ENCODE peak calls at places on chromosomes 11 and 22, in nine cellular contexts. C is fibroblast of lung, I is esophagus squamous epithelium, A is HAP-1, H is kidney, V is K562, D is sigmoid colon, Z is PC-3, U is AG04449. F is an unnamed sample.

GRCh38 chr11:85752201-85752889 is 58.6 kb downstream of the SYTL2 start:
- DNase-seq in U (no peak), H (no peak), Z (no peak), A (no peak), V (no peak), I (no peak), D (no peak), C (no peak), F (no peak)

GRCh38 chr11:65419460-65419772 is 3.2 kb upstream of the NEAT1 start:
- DNase-seq in C (no peak), D (peak), I (no peak), Z (no peak), H (peak), A (no peak), V (no peak), U (no peak), F (no peak)

GRCh38 chr11:121389651-121390050 is 62.5 kb upstream of the SORL1 start:
- DNase-seq in V (no peak), D (no peak), C (peak), H (peak), Z (no peak), A (peak), U (no peak), I (no peak), F (no peak)

GRCh38 chr11:6307879-6308278 is 12.4 kb downstream of the CAVIN3 start:
- DNase-seq in I (no peak), C (peak), U (no peak), Z (peak), V (no peak), H (no peak), A (no peak), D (no peak), F (no peak)

GRCh38 chr11:68354181-68354872 is 41.9 kb downstream of the LRP5 start:
- DNase-seq in V (no peak), Z (peak), A (no peak), U (peak), D (peak), H (peak), C (peak), I (no peak), F (peak)

GRCh38 chr22:26162961-26163360 is 6.3 kb upstream of the SEZ6L start:
- DNase-seq in Z (no peak), H (no peak), D (no peak), I (no peak), A (no peak), C (no peak), U (no peak), V (no peak), F (no peak)

GRCh38 chr11:124983674-124984511 is 29.9 kb downstream of the CCDC15 start:
- DNase-seq in C (no peak), V (no peak), I (no peak), U (no peak), Z (no peak), D (no peak), A (no peak), H (peak), F (no peak)

GRCh38 chr22:20117656-20118571 is 888 bp upstream of the TRMT2A start:
- DNase-seq in I (no peak), Z (no peak), D (no peak), V (peak), C (peak), H (peak), U (no peak), A (no peak), F (no peak)

GRCh38 chr11:115453693-115454092 is 50.5 kb downstream of the CADM1 start:
- DNase-seq in V (no peak), Z (no peak), U (no peak), I (no peak), A (no peak), C (no peak), H (no peak), D (no peak), F (no peak)

GRCh38 chr11:73414977-73415492 is 38.8 kb downstream of the RELT start:
- DNase-seq in V (no peak), U (peak), A (no peak), H (no peak), I (no peak), Z (no peak), D (no peak), C (peak), F (no peak)

GRCh38 chr11:3796796-3797328 is 492 bp downstream of the NUP98 start:
- DNase-seq in C (no peak), V (no peak), H (no peak), D (no peak), A (no peak), I (no peak), U (no peak), Z (no peak), F (no peak)

GRCh38 chr11:122882809-122883681 is 486 bp downstream of the JHY start:
- DNase-seq in U (peak), D (peak), A (peak), H (peak), Z (peak), V (peak), C (peak), I (no peak), F (no peak)

GRCh38 chr11:117852309-117852708 is 24.1 kb downstream of the FXYD6 start:
- DNase-seq in C (no peak), H (no peak), I (no peak), Z (no peak), A (no peak), U (no peak), V (no peak), D (no peak), F (no peak)

GRCh38 chr11:120079750-120080610 is 57.9 kb downstream of the TRIM29 start:
- DNase-seq in D (no peak), U (no peak), A (peak), I (no peak), Z (no peak), V (peak), H (no peak), C (no peak), F (no peak)

GRCh38 chr22:23204541-23205157 is 24.3 kb downstream of the BCR start:
- DNase-seq in A (no peak), V (peak), I (no peak), D (peak), C (peak), Z (no peak), U (no peak), H (peak), F (no peak)

GRCh38 chr22:29344137-29344536 is 28.6 kb upstream of the RASL10A start:
- DNase-seq in H (no peak), I (no peak), A (no peak), V (no peak), U (peak), Z (peak), C (peak), D (peak), F (no peak)

GRCh38 chr11:117634756-117635593 is 162.0 kb downstream of the DSCAML1 start:
- DNase-seq in U (no peak), I (no peak), H (no peak), V (no peak), D (no peak), Z (no peak), C (peak), A (no peak), F (no peak)

GRCh38 chr11:122803306-122803705 is 35.0 kb upstream of the CRTAM start:
- DNase-seq in H (no peak), C (peak), A (no peak), D (no peak), U (no peak), V (no peak), I (no peak), Z (peak), F (peak)

GRCh38 chr11:64348611-64349387 is 8.8 kb downstream of the CCDC88B start:
- DNase-seq in U (no peak), C (no peak), I (no peak), H (no peak), D (no peak), Z (no peak), A (no peak), V (no peak), F (no peak)

GRCh38 chr11:124745835-124746620 is 6.0 kb downstream of the VSIG2 start:
- DNase-seq in U (no peak), V (no peak), D (no peak), C (no peak), I (no peak), H (peak), Z (no peak), A (no peak), F (no peak)

GRCh38 chr11:76625787-76626186 is 44.8 kb downstream of the LRRC32 start:
- DNase-seq in A (no peak), V (no peak), C (no peak), I (no peak), Z (no peak), U (no peak), D (no peak), H (no peak), F (no peak)
- H3K4me3 ChIP-seq in A (no peak), V (no peak), C (no peak), I (no peak), Z (no peak), U (no peak), D (no peak), H (no peak), F (no peak)

GRCh38 chr22:38262051-38262795 is 10.6 kb downstream of the TMEM184B start:
- DNase-seq in A (peak), Z (peak), D (peak), H (no peak), U (no peak), I (no peak), V (peak), C (peak), F (no peak)

GRCh38 chr22:38261478-38261803 is 11.4 kb downstream of the TMEM184B start:
- DNase-seq in U (no peak), C (no peak), H (no peak), D (no peak), A (no peak), I (no peak), V (no peak), Z (no peak), F (no peak)

GRCh38 chr22:38258895-38259294 is 13.9 kb downstream of the TMEM184B start:
- DNase-seq in D (peak), A (no peak), I (no peak), C (no peak), Z (no peak), U (no peak), V (no peak), H (no peak), F (no peak)

GRCh38 chr22:38259370-38259769 is 13.4 kb downstream of the TMEM184B start:
- DNase-seq in U (no peak), I (no peak), Z (no peak), H (no peak), A (no peak), D (no peak), C (no peak), V (no peak), F (no peak)

GRCh38 chr22:38260760-38261477 is 11.9 kb downstream of the TMEM184B start:
- DNase-seq in D (no peak), A (no peak), U (no peak), I (no peak), H (no peak), C (peak), V (no peak), Z (no peak), F (no peak)
- H3K4me3 ChIP-seq in D (no peak), A (no peak), U (no peak), I (peak), H (peak), C (peak), V (no peak), Z (no peak), F (no peak)

DNA sequence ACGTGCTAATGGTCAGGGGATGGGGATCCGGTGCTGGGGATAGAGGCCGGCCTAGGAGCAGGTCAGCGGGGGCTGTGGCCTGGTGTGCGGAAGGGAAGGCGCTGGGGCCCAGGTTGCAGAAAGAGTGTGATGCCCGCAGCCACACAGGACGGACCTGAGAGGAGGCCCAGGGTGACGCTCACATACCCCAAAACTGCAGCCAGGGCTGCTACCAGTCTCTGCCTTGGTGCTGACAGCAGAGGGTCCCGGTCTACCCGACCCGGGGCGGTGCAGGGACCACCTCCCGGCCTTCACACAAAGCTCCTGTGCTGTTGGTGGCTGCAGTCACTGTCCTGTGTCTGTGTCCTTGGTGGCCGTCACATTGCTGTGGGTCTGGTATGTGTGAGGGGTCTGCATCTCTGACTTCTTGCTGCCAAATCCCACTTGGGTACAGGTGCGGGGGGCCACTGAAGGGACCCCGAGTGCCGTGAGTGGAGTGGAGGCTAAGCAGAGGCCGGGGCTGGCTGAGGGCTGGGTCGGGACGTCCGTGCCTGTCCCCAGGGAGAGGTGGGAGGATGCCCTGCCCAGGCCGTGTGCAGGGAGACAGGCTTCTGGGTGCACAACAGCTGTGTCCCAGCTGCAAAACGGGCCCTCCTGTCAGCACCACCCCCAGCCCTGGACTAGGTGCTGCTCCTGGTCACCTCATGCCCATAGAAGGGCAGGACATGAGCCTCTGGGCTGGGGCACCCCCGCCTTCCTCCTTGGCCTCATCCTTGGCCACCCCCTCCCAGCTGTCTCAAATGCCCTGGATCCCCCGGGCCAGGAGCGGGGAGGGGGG is 1.5 kb downstream of the LSP1 start:
- DNase-seq in D (no peak), V (no peak), I (no peak), Z (no peak), U (no peak), H (peak), C (no peak), A (no peak), F (no peak)
- H3K4me3 ChIP-seq in D (peak), V (no peak), I (peak), Z (no peak), U (no peak), H (no peak), C (no peak), A (no peak), F (no peak)

GRCh38 chr22:48951836-48952235 is 875.8 kb downstream of the BRD1 start:
- DNase-seq in A (no peak), U (no peak), C (no peak), Z (no peak), V (no peak), H (no peak), I (no peak), D (peak), F (no peak)
- H3K4me3 ChIP-seq in A (no peak), U (no peak), C (no peak), Z (no peak), V (no peak), H (no peak), I (no peak), D (no peak), F (no peak)

DNA sequence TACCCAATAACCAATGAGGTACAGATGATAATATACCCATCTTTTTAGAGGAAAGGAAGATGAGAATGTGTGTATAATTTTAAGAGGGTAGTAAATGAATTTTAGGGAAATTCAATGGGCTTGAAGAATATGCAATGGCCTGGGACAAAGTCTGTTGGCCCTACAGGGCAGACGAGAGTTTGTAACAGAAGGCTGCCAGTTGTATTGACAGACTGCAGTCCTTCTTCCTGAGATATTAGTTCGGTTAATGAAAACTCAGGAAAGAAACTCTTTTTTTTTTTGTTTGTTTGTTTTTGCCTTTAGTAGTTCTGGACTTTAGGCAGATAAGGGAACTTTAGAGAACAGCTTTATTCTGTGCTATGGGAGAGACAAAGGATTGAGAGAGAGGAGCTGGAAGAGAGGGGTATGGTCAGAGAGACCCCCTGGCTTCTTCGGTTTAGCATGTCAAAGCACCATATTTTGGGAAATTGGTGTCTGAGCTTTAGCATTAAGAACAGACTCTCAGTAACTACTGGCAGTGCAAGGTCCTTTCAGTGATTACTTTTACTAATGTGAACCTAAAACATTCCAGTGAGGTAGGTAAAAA is 810 bp upstream of the NAALAD2 start:
- DNase-seq in C (no peak), U (no peak), D (no peak), H (no peak), A (no peak), V (no peak), I (no peak), Z (no peak), F (no peak)
- H3K4me3 ChIP-seq in C (peak), U (no peak), D (peak), H (peak), A (peak), V (no peak), I (peak), Z (no peak), F (no peak)

GRCh38 chr11:1571760-1572199 is 291 bp downstream of the DUSP8 start:
- DNase-seq in Z (no peak), D (no peak), I (no peak), C (no peak), A (no peak), H (no peak), U (no peak), V (no peak), F (no peak)
- H3K4me3 ChIP-seq in Z (no peak), D (peak), I (peak), C (peak), A (peak), H (peak), U (peak), V (peak), F (peak)

GRCh38 chr22:42433754-42434153 is 1.6 kb upstream of the NFAM1 start:
- DNase-seq in Z (no peak), H (no peak), D (no peak), U (no peak), C (no peak), I (no peak), V (no peak), A (no peak), F (no peak)

GRCh38 chr22:42430486-42431125 is 1.6 kb downstream of the NFAM1 start:
- DNase-seq in I (no peak), D (no peak), V (no peak), A (no peak), H (no peak), U (no peak), Z (no peak), C (no peak), F (no peak)

GRCh38 chr22:42431401-42432019 is 693 bp downstream of the NFAM1 start:
- DNase-seq in I (no peak), D (peak), U (no peak), A (no peak), V (no peak), H (no peak), Z (no peak), C (no peak), F (no peak)

GRCh38 chr22:42432818-42433217 is 615 bp upstream of the NFAM1 start:
- DNase-seq in A (no peak), U (no peak), D (no peak), C (no peak), I (no peak), Z (no peak), H (no peak), V (no peak), F (no peak)

GRCh38 chr22:42432020-42432596 is at the start of gene NFAM1:
- DNase-seq in A (no peak), D (peak), I (no peak), U (no peak), V (no peak), H (peak), Z (no peak), C (no peak), F (no peak)
- H3K4me3 ChIP-seq in A (no peak), D (peak), I (peak), U (no peak), V (no peak), H (no peak), Z (no peak), C (no peak), F (no peak)